ENCODE peak calls at places on chromosomes 7 and 10, in five cellular contexts. E is transverse colon, H is psoas muscle, J is colonic mucosa, I is lung. G is an unnamed sample. For H3K27me3 and H3K4me1, the result is how much of the 10 kb centered on the place peaks cover.

GRCh38 chr7:139960158-139960557 is 102.6 kb downstream of the PARP12 start:
- DNase-seq in E (no peak), J (no peak), I (no peak), H (no peak), G (no peak)

GRCh38 chr10:114719311-114719710 is 61.2 kb upstream of the ABLIM1 start:
- DNase-seq in H (no peak), J (peak), E (peak), I (no peak), G (no peak)

GRCh38 chr7:155551785-155552611 is 5.6 kb upstream of the CNPY1 start:
- DNase-seq in E (peak), H (no peak), I (no peak), J (peak), G (no peak)

GRCh38 chr10:30637881-30638467 is 8.4 kb upstream of the LYZL2 start:
- DNase-seq in I (no peak), E (no peak), J (no peak), H (no peak), G (no peak)

GRCh38 chr10:115706482-115707076 is 566.4 kb downstream of the GFRA1 start:
- DNase-seq in H (no peak), E (no peak), I (no peak), J (no peak), G (no peak)

GRCh38 chr7:877312-878232 is 1.2 kb downstream of the GET4 start:
- DNase-seq in E (peak), J (peak), H (no peak), I (peak), G (no peak)

GRCh38 chr7:80721880-80722595 is 83.6 kb downstream of the CD36 start:
- DNase-seq in E (no peak), J (no peak), I (no peak), H (no peak), G (no peak)

GRCh38 chr10:24383681-24384106 is 174.8 kb downstream of the KIAA1217 start:
- DNase-seq in E (peak), I (peak), J (peak), H (peak), G (no peak)

GRCh38 chr10:29618341-29619171 is 16.2 kb downstream of the SVIL start:
- DNase-seq in I (peak), E (peak), J (peak), H (peak), G (no peak)

GRCh38 chr10:80429521-80429966 is 21.2 kb downstream of the PRXL2A start:
- DNase-seq in H (no peak), I (peak), E (peak), J (peak), G (no peak)

GRCh38 chr10:133325392-133325760 is 11.3 kb downstream of the CALY start:
- DNase-seq in J (no peak), E (no peak), I (no peak), H (no peak), G (peak)

GRCh38 chr10:133325761-133326463 is 10.8 kb downstream of the CALY start:
- DNase-seq in J (no peak), I (no peak), H (no peak), E (no peak), G (no peak)

GRCh38 chr10:133326745-133327650 is 9.7 kb downstream of the CALY start:
- DNase-seq in H (no peak), I (no peak), E (no peak), J (no peak), G (no peak)

GRCh38 chr10:133324857-133325260 is 11.8 kb downstream of the CALY start:
- DNase-seq in J (no peak), H (no peak), E (no peak), I (no peak), G (no peak)

GRCh38 chr10:133324198-133324792 is 12.4 kb downstream of the CALY start:
- DNase-seq in E (peak), J (peak), I (peak), H (peak), G (peak)
- H3K27me3 ChIP-seq in E (under half), J (under half), I (under half), H (under half), G (under half)

GRCh38 chr7:100157069-100157333 is 1.5 kb downstream of the TRAPPC14 start:
- DNase-seq in E (no peak), I (no peak), H (no peak), J (no peak), G (no peak)
- H3K27ac ChIP-seq in E (peak), I (peak), H (peak), J (peak), G (peak)

GRCh38 chr7:74656911-74657691 is 417 bp upstream of the GTF2I start:
- DNase-seq in I (peak), E (peak), H (peak), J (peak), G (peak)

GRCh38 chr7:74655785-74656420 is 1.6 kb upstream of the GTF2I start:
- DNase-seq in J (no peak), E (no peak), I (no peak), H (no peak), G (no peak)

GRCh38 chr7:74655324-74655723 is 2.2 kb upstream of the GTF2I start:
- DNase-seq in J (no peak), I (no peak), H (no peak), E (no peak), G (no peak)

GRCh38 chr7:74657692-74658170 is at the start of gene GTF2I:
- DNase-seq in H (no peak), E (no peak), J (peak), I (peak), G (no peak)

GRCh38 chr7:74656421-74656910 is 1.1 kb upstream of the GTF2I start:
- DNase-seq in E (peak), H (peak), I (peak), J (peak), G (peak)
- H3K4me1 ChIP-seq in E (under half), H (under half), I (under half), J (under half), G (under half)

GRCh38 chr10:93074137-93074596 is 474 bp downstream of the CYP26A1 start:
- DNase-seq in J (no peak), I (no peak), E (no peak), H (no peak), G (no peak)
- H3K27me3 ChIP-seq in J (half or more), I (under half), E (half or more), H (under half), G (under half)

GRCh38 chr10:77501846-77502251 is 135.8 kb downstream of the KCNMA1 start:
- DNase-seq in E (no peak), J (no peak), I (no peak), H (no peak), G (no peak)
- H3K27ac ChIP-seq in E (no peak), J (no peak), I (no peak), H (no peak), G (no peak)